ENCODE peak calls at places on chromosomes 1 and 21, in six cellular contexts. I, K, H, C, F and Z are unnamed samples.
A peak's percentile ranks its signal among the peaks of the same experiment; 100 is the strongest.

GRCh38 chr1:228112167-228112566 is 3.1 kb upstream of the MRPL55 start:
- DNase-seq in C (no peak), I (no peak), F (no peak), K (no peak), H (no peak), Z (no peak)

GRCh38 chr1:93908394-93909145 is 660 bp downstream of the GCLM start:
- DNase-seq in C (peak; percentile 32), H (peak; percentile 17), I (no peak), F (peak; percentile 42), K (no peak), Z (peak; percentile 74)

GRCh38 chr1:168291222-168291824 is 10.6 kb downstream of the TBX19 start:
- DNase-seq in K (no peak), C (no peak), I (no peak), F (no peak), H (no peak), Z (no peak)

GRCh38 chr1:47643506-47644215 is 205.8 kb downstream of the FOXD2 start:
- DNase-seq in C (no peak), F (no peak), I (no peak), K (no peak), H (no peak), Z (no peak)

GRCh38 chr1:197862671-197863070 is 39.8 kb upstream of the C1orf53 start:
- DNase-seq in C (no peak), K (no peak), H (no peak), I (peak; percentile 79), F (no peak), Z (no peak)

GRCh38 chr1:166907763-166908162 is 31.7 kb upstream of the TADA1 start:
- DNase-seq in K (no peak), I (no peak), C (no peak), F (no peak), H (no peak), Z (no peak)

GRCh38 chr1:96309783-96310182 is 411.8 kb upstream of the PTBP2 start:
- DNase-seq in H (no peak), K (no peak), F (no peak), C (no peak), I (peak; percentile 2), Z (no peak)

GRCh38 chr1:101444873-101445618 is 208.2 kb downstream of the S1PR1 start:
- DNase-seq in H (no peak), F (no peak), I (no peak), K (no peak), C (no peak), Z (no peak)

GRCh38 chr1:43995984-43996732 is 4.8 kb downstream of the CCDC24 start:
- DNase-seq in H (no peak), I (no peak), C (no peak), F (no peak), K (no peak), Z (no peak)

GRCh38 chr1:219927956-219928790 is at the start of gene SLC30A10:
- DNase-seq in I (no peak), H (no peak), F (no peak), C (no peak), K (no peak), Z (no peak)

GRCh38 chr1:53143527-53143926 is 1.1 kb upstream of the SLC1A7 start:
- DNase-seq in F (no peak), I (no peak), C (no peak), H (no peak), K (no peak), Z (no peak)

GRCh38 chr1:3283849-3284248 is 170.6 kb upstream of the ARHGEF16 start:
- DNase-seq in C (no peak), I (peak; percentile 10), H (no peak), K (no peak), F (no peak), Z (no peak)

GRCh38 chr1:72366473-72366872 is 84.1 kb upstream of the NEGR1 start:
- DNase-seq in I (no peak), K (peak; percentile 36), F (no peak), C (no peak), H (no peak), Z (no peak)

GRCh38 chr1:31605908-31606427 is 11.5 kb upstream of the HCRTR1 start:
- DNase-seq in H (no peak), I (no peak), C (no peak), K (no peak), F (no peak), Z (no peak)

GRCh38 chr1:31848381-31848897 is 32.6 kb upstream of the SPOCD1 start:
- DNase-seq in K (no peak), I (no peak), C (no peak), F (peak; percentile 18), H (no peak), Z (no peak)

GRCh38 chr1:179926494-179927205 is 28.0 kb upstream of the CEP350 start:
- DNase-seq in K (no peak), I (no peak), F (no peak), H (no peak), C (no peak), Z (no peak)

GRCh38 chr1:198880818-198881597 is 242.2 kb downstream of the PTPRC start:
- DNase-seq in I (peak; percentile 65), H (no peak), F (no peak), K (peak; percentile 72), C (peak; percentile 84), Z (no peak)

GRCh38 chr21:43923391-43923790 is 58.4 kb downstream of the AGPAT3 start:
- DNase-seq in K (no peak), C (no peak), F (no peak), I (no peak), H (no peak), Z (no peak)

GRCh38 chr1:8031176-8031785 is 5.2 kb upstream of the ERRFI1 start:
- DNase-seq in C (peak; percentile 64), F (no peak), I (peak; percentile 51), H (no peak), K (no peak), Z (no peak)

GRCh38 chr1:31665264-31665878 is 20.7 kb upstream of the PEF1 start:
- DNase-seq in H (no peak), C (no peak), F (no peak), I (no peak), K (no peak), Z (no peak)

GRCh38 chr1:160219062-160219929 is 14.1 kb downstream of the PEA15 start:
- DNase-seq in K (peak; percentile 29), C (no peak), F (no peak), H (no peak), I (peak; percentile 79), Z (no peak)

GRCh38 chr1:154191990-154192450 is at the start of gene TPM3:
- DNase-seq in H (no peak), K (no peak), F (no peak), I (peak; percentile 20), C (no peak), Z (no peak)

GRCh38 chr1:116466810-116467557 is 93.9 kb downstream of the ATP1A1 start:
- DNase-seq in I (no peak), F (no peak), K (no peak), C (no peak), H (no peak), Z (no peak)

GRCh38 chr1:17053071-17053684 is 654 bp downstream of the SDHB start:
- DNase-seq in I (no peak), H (no peak), C (no peak), F (no peak), K (no peak), Z (no peak)

GRCh38 chr1:200359610-200360163 is 50.1 kb downstream of the ZNF281 start:
- DNase-seq in H (no peak), F (no peak), K (no peak), C (no peak), I (no peak), Z (no peak)

GRCh38 chr1:165843304-165843703 is 15.9 kb downstream of the UCK2 start:
- DNase-seq in C (no peak), F (no peak), K (no peak), H (no peak), I (no peak), Z (no peak)

GRCh38 chr1:234313171-234313570 is 60.1 kb upstream of the COA6 start:
- DNase-seq in F (no peak), H (no peak), I (no peak), K (no peak), C (no peak), Z (no peak)

GRCh38 chr1:187476671-187477070 is 647.9 kb downstream of the PLA2G4A start:
- DNase-seq in H (no peak), I (no peak), C (no peak), F (no peak), K (no peak), Z (no peak)

GRCh38 chr1:192998536-192998935 is 60.6 kb downstream of the UCHL5 start:
- DNase-seq in F (no peak), H (no peak), K (no peak), I (no peak), C (no peak), Z (no peak)

GRCh38 chr1:185376840-185377635 is 60.0 kb upstream of the IVNS1ABP start:
- DNase-seq in C (no peak), F (no peak), K (no peak), H (no peak), I (no peak), Z (no peak)